ENCODE peak calls at places on chromosome 5, in eight cellular contexts. W, I, Q, Y, N, B, Z and G are unnamed samples.

GRCh38 chr5:81718300-81718699 is 32.6 kb downstream of the SSBP2 start:
- DNase-seq in W (no peak), I (peak; percentile 24), Q (no peak), Y (no peak), N (no peak), B (no peak), Z (no peak), G (no peak)

GRCh38 chr5:143204474-143205246 is 198.8 kb downstream of the NR3C1 start:
- DNase-seq in W (no peak), I (no peak), Q (no peak), Y (no peak), N (no peak), B (no peak), Z (peak; percentile 76), G (no peak)

GRCh38 chr5:98414938-98415337 is 358.5 kb upstream of the RGMB start:
- DNase-seq in W (no peak), I (no peak), Q (peak; percentile 95), Y (no peak), N (no peak), B (no peak), Z (peak; percentile 82), G (peak; percentile 98)

GRCh38 chr5:138686668-138687067 is 66.6 kb upstream of the CTNNA1 start:
- DNase-seq in W (no peak), I (no peak), Q (peak; percentile 17), Y (no peak), N (no peak), B (no peak), Z (no peak), G (peak; percentile 51)

GRCh38 chr5:123810253-123810652 is 298.3 kb downstream of the CSNK1G3 start:
- DNase-seq in W (no peak), I (peak; percentile 10), Q (peak; percentile 48), Y (no peak), N (no peak), B (no peak), Z (no peak), G (no peak)

GRCh38 chr5:155767480-155767879 is 559.5 kb upstream of the SGCD start:
- DNase-seq in W (no peak), I (no peak), Q (no peak), Y (no peak), N (no peak), B (peak; percentile 11), Z (no peak), G (no peak)

GRCh38 chr5:33997331-33997983 is 10.4 kb downstream of the AMACR start:
- DNase-seq in W (peak; percentile 58), I (peak; percentile 75), Q (peak; percentile 93), Y (peak; percentile 70), N (peak; percentile 31), B (no peak), Z (peak; percentile 94), G (peak; percentile 70)

GRCh38 chr5:96870094-96871021 is 5.9 kb upstream of the ERAP2 start:
- DNase-seq in W (no peak), I (no peak), Q (no peak), Y (no peak), N (no peak), B (no peak), Z (peak; percentile 32), G (peak; percentile 65)

GRCh38 chr5:164052536-164053090 is 547.2 kb downstream of the MAT2B start:
- DNase-seq in W (no peak), I (no peak), Q (no peak), Y (no peak), N (no peak), B (no peak), Z (peak; percentile 82), G (no peak)
- H3K4me3 ChIP-seq in W (no peak overlapping the region), I (no peak overlapping the region), Q (no peak overlapping the region), Y (no peak overlapping the region), N (no peak overlapping the region), B (no peak overlapping the region), Z (no peak overlapping the region), G (no peak overlapping the region)

DNA sequence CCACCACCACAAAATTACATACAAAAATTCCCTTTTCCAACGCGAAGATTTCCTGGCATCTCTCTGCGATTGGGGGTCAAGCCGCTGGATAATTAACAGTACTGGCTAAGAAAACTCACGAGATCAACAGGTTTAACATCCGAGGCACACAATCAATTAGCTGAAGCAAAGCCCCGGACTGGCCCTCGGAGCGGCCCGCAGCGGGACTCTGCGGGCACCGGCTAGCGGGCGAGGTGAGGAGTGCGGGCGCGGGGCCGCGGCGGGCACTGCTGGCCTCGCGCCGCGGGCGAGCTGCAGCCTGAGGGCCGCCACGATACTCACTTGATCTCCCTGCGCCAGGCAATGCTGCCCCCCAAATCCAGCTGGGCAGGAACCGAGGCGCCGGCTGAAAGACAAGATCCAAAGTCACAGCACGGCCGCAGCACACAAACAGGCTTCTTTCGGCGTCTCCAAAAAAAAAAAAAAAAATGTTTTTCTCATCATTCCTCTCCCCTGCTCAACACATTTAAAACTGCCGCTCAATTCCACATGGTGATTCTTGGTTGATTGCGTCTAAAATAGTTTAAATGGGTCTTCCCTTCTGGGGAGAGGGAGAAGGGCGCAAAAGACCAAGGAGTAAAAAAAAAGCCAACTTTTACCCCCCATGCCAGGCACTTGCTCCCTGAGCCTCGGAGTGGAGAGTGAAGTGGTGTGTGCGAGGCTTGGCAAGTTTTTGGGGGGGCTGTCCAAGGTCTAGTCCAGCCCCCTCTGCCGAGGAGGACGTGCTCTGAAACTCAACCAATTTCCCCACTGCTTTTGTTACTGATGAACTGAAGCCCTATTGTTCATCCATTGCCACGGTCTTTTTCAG is 210.1 kb downstream of the MEF2C start:
- DNase-seq in W (peak; percentile 79), I (peak; percentile 87), Q (no peak), Y (no peak), N (no peak), B (no peak), Z (no peak), G (no peak)
- H3K4me3 ChIP-seq in W (peak overlapping the region; percentile 32), I (peak overlapping the region; percentile 60), Q (no peak overlapping the region), Y (no peak overlapping the region), N (peak overlapping the region; percentile 55), B (peak overlapping the region; percentile 67), Z (no peak overlapping the region), G (no peak overlapping the region)

DNA sequence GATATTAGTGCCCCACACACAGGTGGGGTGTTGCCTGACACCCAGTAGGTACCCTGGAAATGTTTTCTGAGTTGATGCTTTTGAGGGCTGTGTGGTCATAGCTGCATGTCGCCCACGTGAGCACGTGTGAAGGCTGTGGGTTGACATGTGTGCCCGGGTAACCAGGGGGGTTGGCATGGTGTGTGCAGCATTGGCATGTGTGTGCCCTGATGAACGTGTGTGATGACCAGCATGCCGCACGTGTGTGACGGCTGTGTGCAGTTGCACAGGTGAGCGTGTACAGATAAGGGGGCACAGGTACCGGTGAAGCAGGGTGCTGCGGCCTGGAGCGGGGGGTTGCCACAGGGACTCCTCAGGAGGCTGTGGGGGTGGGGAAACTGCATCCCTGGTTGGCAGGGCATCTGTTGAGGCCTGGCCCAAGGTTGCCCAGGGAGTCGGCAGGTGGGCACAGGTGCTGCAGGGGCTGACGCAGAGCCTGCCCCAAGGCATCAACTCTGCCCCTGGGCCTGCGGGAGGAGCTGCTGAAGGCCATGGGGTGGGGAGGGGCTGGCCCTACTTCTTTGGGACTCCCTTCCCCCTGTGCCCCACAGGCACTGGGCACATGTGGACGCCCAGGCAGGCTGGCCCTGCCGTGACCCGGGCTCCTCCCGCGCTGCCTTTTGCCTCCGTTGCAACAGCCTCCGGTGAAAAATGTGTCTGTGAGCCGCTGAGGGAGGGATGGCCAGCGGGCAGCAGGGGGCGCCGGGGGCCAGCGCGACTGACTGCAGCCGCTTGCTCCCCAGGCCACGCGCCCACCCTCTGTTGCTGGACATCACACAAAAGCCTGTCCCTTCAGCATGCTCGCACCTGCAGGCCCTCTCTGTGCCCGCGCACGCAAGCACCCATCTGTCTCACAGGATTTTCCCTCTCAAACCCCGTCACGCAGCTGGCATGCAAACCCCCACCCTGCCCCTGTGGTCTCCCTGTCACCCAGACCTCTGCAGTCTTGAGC is 2.2 kb downstream of the UNC5A start:
- DNase-seq in W (peak; percentile 95), I (peak; percentile 83), Q (peak; percentile 43), Y (no peak), N (no peak), B (no peak), Z (no peak), G (no peak)
- H3K4me3 ChIP-seq in W (no peak overlapping the region), I (no peak overlapping the region), Q (no peak overlapping the region), Y (no peak overlapping the region), N (no peak overlapping the region), B (no peak overlapping the region), Z (no peak overlapping the region), G (no peak overlapping the region)

GRCh38 chr5:132408456-132408855 is 38.9 kb downstream of the SLC22A5 start:
- DNase-seq in W (no peak), I (no peak), Q (no peak), Y (no peak), N (no peak), B (no peak), Z (no peak), G (no peak)

GRCh38 chr5:132408965-132409364 is 39.5 kb downstream of the SLC22A5 start:
- DNase-seq in W (no peak), I (no peak), Q (no peak), Y (no peak), N (no peak), B (no peak), Z (no peak), G (no peak)

GRCh38 chr5:132411382-132411925 is 41.9 kb downstream of the SLC22A5 start:
- DNase-seq in W (no peak), I (no peak), Q (peak; percentile 27), Y (peak; percentile 66), N (no peak), B (peak; percentile 44), Z (no peak), G (no peak)

GRCh38 chr5:132407970-132408369 is 38.5 kb downstream of the SLC22A5 start:
- DNase-seq in W (no peak), I (no peak), Q (no peak), Y (no peak), N (no peak), B (no peak), Z (peak; percentile 30), G (no peak)

DNA sequence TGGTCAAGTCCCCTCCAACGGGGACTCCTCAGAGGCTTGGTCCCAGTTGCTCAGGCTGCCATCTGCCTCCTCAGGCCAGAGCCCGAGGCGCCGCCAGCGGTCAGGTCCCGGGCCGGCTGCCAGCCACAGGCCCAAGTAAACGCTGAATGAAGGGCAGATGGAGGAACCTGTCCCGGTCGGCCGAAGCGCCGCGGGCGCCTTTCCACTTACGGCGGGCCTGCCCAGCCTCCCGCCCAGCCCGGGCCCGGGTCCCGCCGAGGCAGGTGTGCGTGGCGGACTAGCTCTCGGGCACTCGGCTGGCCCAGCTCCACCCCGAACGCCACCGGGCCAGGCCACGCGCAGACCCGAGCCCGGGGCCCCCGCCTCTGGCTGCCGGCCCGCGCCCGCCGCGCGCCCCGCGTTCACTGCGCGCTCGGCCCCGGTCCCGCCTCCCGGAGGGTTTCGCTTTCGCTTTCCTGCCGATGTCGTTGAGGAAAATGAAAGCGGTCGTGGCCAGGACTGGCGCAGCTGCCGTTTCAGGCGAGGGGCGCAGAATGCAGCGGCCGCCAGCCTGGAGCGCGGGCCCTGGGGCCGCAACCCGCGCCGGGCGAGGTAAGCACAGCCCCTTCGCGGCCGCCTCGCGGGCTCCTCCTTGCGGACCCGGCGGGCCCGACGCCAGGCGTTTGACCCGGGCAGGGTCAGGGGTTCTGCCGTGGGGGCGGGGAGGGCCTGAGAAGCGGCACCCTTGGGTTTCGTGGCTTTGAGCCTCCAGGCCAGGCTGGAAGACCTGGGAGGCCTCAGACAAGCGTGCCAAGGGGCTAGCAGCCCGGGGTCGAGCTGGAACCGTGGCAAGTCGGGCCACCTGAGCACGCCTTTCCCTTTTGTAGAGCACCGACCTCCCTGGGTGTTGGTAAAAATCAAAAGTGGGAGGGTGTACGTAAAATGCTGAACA is 41.2 kb downstream of the SLC22A5 start:
- DNase-seq in W (peak; percentile 96), I (peak; percentile 93), Q (peak; percentile 90), Y (peak; percentile 93), N (peak; percentile 63), B (peak; percentile 92), Z (peak; percentile 77), G (no peak)
- H3K4me3 ChIP-seq in W (peak overlapping the region; percentile 53), I (peak overlapping the region; percentile 75), Q (peak overlapping the region; percentile 81), Y (peak overlapping the region; percentile 76), N (peak overlapping the region; percentile 74), B (peak overlapping the region; percentile 90), Z (peak overlapping the region; percentile 84), G (peak overlapping the region; percentile 54)